ENCODE peak calls at places on chromosomes 7 and 10, in nine cellular contexts. X is D341Med, V is MCF 10A, P is anterior cingulate cortex, G is LNCaP clone FGC, D is AG08395, R is cardiac fibroblast, A is mucosa of gallbladder, F is AG04450. L is an unnamed sample.

GRCh38 chr10:606767-607544 is 82.5 kb downstream of the DIP2C start:
- DNase-seq in X (no peak), A (no peak), V (no peak), P (no peak), R (no peak), F (no peak), D (peak; percentile 19), G (no peak), L (no peak)

GRCh38 chr10:86374664-86375063 is 8.1 kb upstream of the GRID1 start:
- DNase-seq in V (no peak), A (no peak), D (no peak), F (no peak), P (no peak), R (no peak), X (peak; percentile 5), G (no peak), L (no peak)

GRCh38 chr10:47421057-47421952 is 37.2 kb upstream of the ZNF488 start:
- DNase-seq in V (peak; percentile 78), D (peak; percentile 38), P (no peak), X (no peak), A (no peak), G (no peak), R (peak; percentile 74), F (peak; percentile 36), L (peak; percentile 89)

GRCh38 chr10:95906675-95907453 is 911 bp upstream of the CC2D2B start:
- DNase-seq in X (peak; percentile 40), P (peak; percentile 44), A (peak; percentile 36), G (peak; percentile 21), R (peak; percentile 70), F (peak; percentile 32), D (peak; percentile 45), V (peak; percentile 68), L (peak; percentile 51)

GRCh38 chr10:93363891-93364648 is 118.1 kb downstream of the MYOF start:
- DNase-seq in G (no peak), X (no peak), F (no peak), V (no peak), P (no peak), R (no peak), D (no peak), A (no peak), L (no peak)

GRCh38 chr7:25752967-25753791 is 398.8 kb upstream of the NFE2L3 start:
- DNase-seq in X (no peak), P (no peak), R (no peak), V (peak; percentile 5), A (no peak), G (no peak), F (no peak), D (no peak), L (peak; percentile 2)

GRCh38 chr7:22443370-22444180 is 56.4 kb downstream of the STEAP1B start:
- DNase-seq in P (no peak), A (peak; percentile 20), R (peak; percentile 24), F (no peak), X (no peak), D (no peak), V (no peak), G (no peak), L (peak; percentile 92)

GRCh38 chr10:114932225-114932624 is 5.8 kb upstream of the TRUB1 start:
- DNase-seq in F (no peak), R (no peak), G (no peak), P (no peak), V (no peak), D (no peak), A (no peak), X (no peak), L (no peak)

GRCh38 chr7:123417580-123417979 is 116.8 kb downstream of the IQUB start:
- DNase-seq in X (no peak), V (no peak), R (no peak), A (no peak), D (no peak), F (no peak), P (no peak), G (no peak), L (no peak)

GRCh38 chr7:137774793-137775201 is 72.0 kb downstream of the DGKI start:
- DNase-seq in P (no peak), X (no peak), F (no peak), V (peak; percentile 36), R (peak; percentile 76), G (no peak), D (peak; percentile 38), A (no peak), L (peak; percentile 15)

GRCh38 chr7:149728491-149729375 is 44.7 kb downstream of the ZNF467 start:
- DNase-seq in P (no peak), V (no peak), F (no peak), X (no peak), R (no peak), G (no peak), A (no peak), D (no peak), L (no peak)

GRCh38 chr10:1605999-1606940 is 131.1 kb downstream of the ADARB2 start:
- DNase-seq in G (no peak), X (no peak), A (no peak), R (no peak), P (no peak), F (no peak), V (no peak), D (no peak), L (no peak)

GRCh38 chr7:45404622-45405021 is 169.5 kb upstream of the ADCY1 start:
- DNase-seq in A (no peak), F (no peak), G (no peak), R (no peak), X (no peak), D (no peak), P (no peak), V (peak; percentile 12), L (no peak)

GRCh38 chr10:87608756-87609155 is 50.9 kb upstream of the PAPSS2 start:
- DNase-seq in R (no peak), P (no peak), F (no peak), V (peak; percentile 49), X (no peak), A (no peak), D (no peak), G (no peak), L (no peak)

GRCh38 chr7:98727146-98727709 is 110.1 kb downstream of the NPTX2 start:
- DNase-seq in P (no peak), V (no peak), F (no peak), G (no peak), X (no peak), D (no peak), A (no peak), R (no peak), L (no peak)

GRCh38 chr7:8220376-8221106 is 41.4 kb downstream of the ICA1 start:
- DNase-seq in P (no peak), R (no peak), G (no peak), D (no peak), F (no peak), V (no peak), X (no peak), A (no peak), L (no peak)

GRCh38 chr7:45136106-45137060 is 21.2 kb upstream of the RAMP3 start:
- DNase-seq in V (peak; percentile 90), G (peak; percentile 50), A (peak; percentile 66), F (peak; percentile 46), R (peak; percentile 84), X (peak; percentile 76), D (peak; percentile 93), P (peak; percentile 16), L (peak; percentile 78)

GRCh38 chr7:95993420-95993819 is 221.1 kb downstream of the DYNC1I1 start:
- DNase-seq in R (no peak), D (no peak), P (no peak), X (no peak), G (no peak), F (no peak), A (no peak), V (no peak), L (peak; percentile 8)

GRCh38 chr7:68785036-68785435 is 813.2 kb upstream of the AUTS2 start:
- DNase-seq in V (no peak), R (no peak), A (peak; percentile 12), F (no peak), P (no peak), X (no peak), G (no peak), D (peak; percentile 11), L (no peak)

GRCh38 chr10:79106251-79106650 is 37.5 kb downstream of the ZMIZ1 start:
- DNase-seq in R (no peak), D (no peak), G (no peak), F (no peak), X (no peak), A (no peak), P (no peak), V (no peak), L (no peak)

GRCh38 chr10:45373003-45373782 is 823 bp upstream of the ALOX5 start:
- DNase-seq in G (no peak), X (peak; percentile 50), A (no peak), F (no peak), R (no peak), V (no peak), P (no peak), D (no peak), L (no peak)

GRCh38 chr7:32952876-32953275 is 4.4 kb upstream of the FKBP9 start:
- DNase-seq in R (no peak), A (no peak), P (no peak), D (no peak), X (peak; percentile 38), V (no peak), G (no peak), F (no peak), L (no peak)

GRCh38 chr7:77759294-77759889 is 38.8 kb downstream of the TMEM60 start:
- DNase-seq in R (peak; percentile 87), A (peak; percentile 78), X (peak; percentile 45), G (no peak), V (peak; percentile 78), P (peak; percentile 37), F (peak; percentile 50), D (peak; percentile 44), L (peak; percentile 83)

L was measured in PC-3.